ENCODE peak calls at places on chromosomes 3 and 15, in ten cellular contexts. H, B, M, R, J, W, N, F, D and E are unnamed samples. For H3K27me3 and H3K36me3, the result is how much of the 10 kb centered on the place peaks cover.

GRCh38 chr3:90016492-90017065 is 909.2 kb downstream of the EPHA3 start:
- DNase-seq in H (no peak), B (no peak), M (no peak), R (no peak), J (no peak), W (no peak), N (no peak), F (no peak), D (no peak), E (no peak)

GRCh38 chr3:183129243-183129642 is 29.9 kb upstream of the MCCC1 start:
- DNase-seq in H (no peak), B (no peak), M (peak), R (no peak), J (no peak), W (no peak), N (no peak), F (no peak), D (no peak), E (no peak)

GRCh38 chr3:132974086-132974485 is 64.1 kb upstream of the TMEM108 start:
- DNase-seq in H (no peak), B (no peak), M (no peak), R (no peak), J (no peak), W (no peak), N (no peak), F (no peak), D (no peak), E (no peak)

GRCh38 chr3:7977245-7978103 is 524.1 kb upstream of the LMCD1 start:
- DNase-seq in H (no peak), B (peak), M (peak), R (no peak), J (no peak), W (peak), N (no peak), F (no peak), D (no peak), E (no peak)

GRCh38 chr15:32715276-32715675 is 2.5 kb upstream of the GREM1 start:
- DNase-seq in H (no peak), B (no peak), M (peak), R (no peak), J (no peak), W (no peak), N (no peak), F (no peak), D (peak), E (peak)

GRCh38 chr3:14142567-14143270 is 17.9 kb downstream of the TMEM43 start:
- DNase-seq in H (no peak), B (no peak), M (no peak), R (no peak), J (peak), W (no peak), N (peak), F (no peak), D (no peak), E (no peak)

GRCh38 chr15:40282144-40282869 is 557 bp downstream of the ANKRD63 start:
- DNase-seq in H (peak), B (peak), M (no peak), R (peak), J (peak), W (no peak), N (peak), F (no peak), D (no peak), E (peak)

GRCh38 chr15:45773149-45773548 is 138.3 kb downstream of the SQOR start:
- DNase-seq in H (no peak), B (no peak), M (peak), R (no peak), J (no peak), W (no peak), N (no peak), F (no peak), D (no peak), E (no peak)

GRCh38 chr15:97961067-97961954 is 808 bp downstream of the ARRDC4 start:
- DNase-seq in H (peak), B (peak), M (peak), R (peak), J (peak), W (peak), N (no peak), F (no peak), D (no peak), E (no peak)

GRCh38 chr3:123090700-123091585 is 24.1 kb downstream of the PDIA5 start:
- DNase-seq in H (no peak), B (no peak), M (no peak), R (no peak), J (no peak), W (peak), N (no peak), F (no peak), D (no peak), E (no peak)

GRCh38 chr15:66094331-66094730 is 159.2 kb downstream of the MEGF11 start:
- DNase-seq in H (no peak), B (no peak), M (no peak), R (no peak), J (no peak), W (no peak), N (no peak), F (no peak), D (no peak), E (no peak)

GRCh38 chr15:66092053-66092976 is 161.2 kb downstream of the MEGF11 start:
- DNase-seq in H (no peak), B (no peak), M (no peak), R (no peak), J (no peak), W (no peak), N (no peak), F (no peak), D (no peak), E (no peak)

GRCh38 chr15:66085128-66085527 is 168.4 kb downstream of the MEGF11 start:
- DNase-seq in H (no peak), B (no peak), M (no peak), R (no peak), J (no peak), W (no peak), N (no peak), F (no peak), D (no peak), E (no peak)

GRCh38 chr15:66084704-66085103 is 168.8 kb downstream of the MEGF11 start:
- DNase-seq in H (no peak), B (no peak), M (no peak), R (no peak), J (no peak), W (no peak), N (no peak), F (no peak), D (no peak), E (no peak)

DNA sequence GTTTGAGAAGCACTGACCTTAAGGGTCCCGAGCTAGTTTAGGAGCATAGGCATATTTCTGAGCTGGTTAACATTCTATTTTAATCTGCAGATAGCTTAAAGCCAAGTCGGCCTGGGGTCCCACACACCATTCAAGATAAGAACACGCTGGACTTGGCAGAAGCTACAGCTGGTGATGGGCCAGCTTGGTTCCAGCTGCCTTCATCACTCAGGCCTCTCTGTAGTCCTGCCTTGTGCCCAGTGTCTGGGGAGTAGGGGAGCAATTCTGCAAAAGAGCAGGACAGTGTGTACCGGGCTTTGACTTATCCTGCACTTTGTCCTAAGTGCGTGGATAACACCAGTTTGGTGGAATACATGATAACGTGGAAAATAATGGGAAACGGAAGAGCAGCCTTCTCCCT is 164.5 kb downstream of the MEGF11 start:
- DNase-seq in H (no peak), B (peak), M (no peak), R (no peak), J (no peak), W (no peak), N (no peak), F (no peak), D (no peak), E (no peak)
- H3K27me3 ChIP-seq in H (under half), B (under half), M (under half), R (under half), J (under half), W (under half), N (under half), F (under half), D (under half), E (under half)

GRCh38 chr3:25257026-25257425 is 171.0 kb upstream of the RARB start:
- DNase-seq in H (no peak), B (no peak), M (peak), R (no peak), J (no peak), W (no peak), N (no peak), F (no peak), D (peak), E (peak)
- H3K4me3 ChIP-seq in H (no peak), B (no peak), M (no peak), R (no peak), J (no peak), W (no peak), N (no peak), F (no peak), D (no peak), E (no peak)

DNA sequence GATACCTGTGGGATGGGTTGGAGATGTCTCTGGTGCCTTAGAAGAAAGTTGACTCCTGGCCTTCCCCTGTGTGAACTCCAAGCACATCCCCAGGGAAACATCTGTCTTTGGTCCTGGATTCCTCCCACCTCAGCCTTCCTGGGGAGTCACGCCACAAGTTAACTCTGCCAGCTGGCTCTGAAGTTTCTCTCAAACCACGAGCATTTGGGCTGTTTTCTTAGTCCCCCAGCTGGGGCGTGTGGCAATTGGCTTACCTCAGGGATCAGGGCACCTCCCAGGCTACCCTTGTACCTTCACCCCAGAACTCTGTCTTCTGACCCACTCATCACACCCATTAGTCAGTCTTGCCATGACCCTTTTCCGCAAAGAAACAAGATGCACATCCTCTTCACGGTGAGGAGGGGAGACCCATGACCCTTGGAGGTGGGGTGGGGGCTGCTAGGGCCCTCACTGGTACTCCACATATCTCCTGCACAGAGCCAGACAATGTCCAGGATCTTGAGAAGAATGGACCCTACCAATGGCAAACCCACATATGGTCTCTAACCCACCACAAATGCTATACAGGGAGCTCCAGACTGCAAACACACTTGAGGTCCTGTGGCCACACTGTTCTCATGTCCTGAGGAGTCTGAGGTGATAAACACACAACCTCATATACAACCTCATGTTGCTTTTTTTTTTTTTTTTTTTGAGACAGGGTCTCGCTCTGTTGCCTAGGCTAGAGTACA is 3.9 kb downstream of the NEIL1 start:
- DNase-seq in H (no peak), B (no peak), M (no peak), R (peak), J (no peak), W (no peak), N (no peak), F (no peak), D (no peak), E (no peak)
- H3K36me3 ChIP-seq in H (under half), B (under half), M (under half), R (under half), J (under half), W (under half), N (under half), F (under half), D (under half), E (under half)

GRCh38 chr3:77248420-77248819 is 208.5 kb downstream of the ROBO2 start:
- DNase-seq in H (no peak), B (no peak), M (no peak), R (no peak), J (no peak), W (no peak), N (no peak), F (no peak), D (no peak), E (no peak)
- H3K27me3 ChIP-seq in H (under half), B (under half), M (under half), R (under half), J (under half), W (under half), N (under half), F (under half), D (under half), E (under half)

GRCh38 chr3:134485620-134486576 is at the start of the genes ANAPC13 and CEP63:
- DNase-seq in H (peak), B (peak), M (peak), R (peak), J (peak), W (peak), N (peak), F (peak), D (peak), E (peak)

GRCh38 chr3:134482622-134483021 is 3.2 kb downstream of the ANAPC13 start:
- DNase-seq in H (no peak), B (no peak), M (no peak), R (no peak), J (no peak), W (no peak), N (no peak), F (no peak), D (no peak), E (no peak)

GRCh38 chr3:134485075-134485536 is 679 bp downstream of the ANAPC13 start:
- DNase-seq in H (peak), B (peak), M (no peak), R (peak), J (no peak), W (peak), N (no peak), F (no peak), D (no peak), E (no peak)

GRCh38 chr3:134481166-134481565 is 4.6 kb downstream of the ANAPC13 start:
- DNase-seq in H (no peak), B (no peak), M (no peak), R (no peak), J (no peak), W (no peak), N (no peak), F (no peak), D (no peak), E (no peak)

GRCh38 chr3:134483195-134483890 is 2.4 kb downstream of the ANAPC13 start:
- DNase-seq in H (no peak), B (no peak), M (peak), R (no peak), J (no peak), W (no peak), N (no peak), F (no peak), D (no peak), E (peak)
- H3K4me3 ChIP-seq in H (no peak), B (peak), M (peak), R (no peak), J (no peak), W (no peak), N (no peak), F (no peak), D (no peak), E (no peak)